ENCODE peak calls at places on chromosomes 3 and 15, in four cellular contexts. P is K562, A is GM12878, B is SK-N-SH. R is an unnamed sample.

GRCh38 chr3:156749244-156749643 is 74.9 kb downstream of the TIPARP start:
- DNase-seq in P (no peak), A (no peak), B (no peak), R (no peak)

GRCh38 chr3:150232992-150233451 is 175.1 kb upstream of the TSC22D2 start:
- DNase-seq in B (no peak), A (no peak), P (no peak), R (no peak)

GRCh38 chr3:23953523-23953922 is 8.4 kb downstream of the NR1D2 start:
- DNase-seq in A (no peak), P (peak), B (peak), R (no peak)

GRCh38 chr3:8968375-8968882 is 5.2 kb upstream of the RAD18 start:
- DNase-seq in P (no peak), B (no peak), A (no peak), R (no peak)

GRCh38 chr3:178140491-178140890 is 395.7 kb upstream of the KCNMB2 start:
- DNase-seq in A (no peak), P (no peak), B (no peak), R (peak)

GRCh38 chr3:188827593-188827992 is 344.2 kb upstream of the TPRG1 start:
- DNase-seq in B (no peak), P (no peak), A (no peak), R (no peak)

GRCh38 chr3:172210355-172210754 is 171.0 kb downstream of the FNDC3B start:
- DNase-seq in P (no peak), A (no peak), B (no peak), R (no peak)

GRCh38 chr15:66651198-66651597 is 50.8 kb upstream of the SMAD6 start:
- DNase-seq in B (no peak), P (no peak), A (no peak), R (no peak)

GRCh38 chr15:64634020-64634419 is 141.4 kb downstream of the RBPMS2 start:
- DNase-seq in B (no peak), P (no peak), A (peak), R (no peak)

GRCh38 chr3:177817746-177818145 is 620.5 kb upstream of the TBL1XR1 start:
- DNase-seq in B (no peak), A (no peak), P (no peak), R (no peak)

GRCh38 chr3:43866529-43867353 is 176.0 kb downstream of the ABHD5 start:
- DNase-seq in P (no peak), A (no peak), B (no peak), R (no peak)

GRCh38 chr3:43869491-43869890 is 178.8 kb downstream of the ABHD5 start:
- DNase-seq in B (no peak), P (no peak), A (no peak), R (no peak)

GRCh38 chr3:43865376-43865775 is 174.6 kb downstream of the ABHD5 start:
- DNase-seq in B (no peak), A (no peak), P (no peak), R (no peak)

GRCh38 chr3:43865887-43866528 is 175.3 kb downstream of the ABHD5 start:
- DNase-seq in A (no peak), B (no peak), P (no peak), R (no peak)

DNA sequence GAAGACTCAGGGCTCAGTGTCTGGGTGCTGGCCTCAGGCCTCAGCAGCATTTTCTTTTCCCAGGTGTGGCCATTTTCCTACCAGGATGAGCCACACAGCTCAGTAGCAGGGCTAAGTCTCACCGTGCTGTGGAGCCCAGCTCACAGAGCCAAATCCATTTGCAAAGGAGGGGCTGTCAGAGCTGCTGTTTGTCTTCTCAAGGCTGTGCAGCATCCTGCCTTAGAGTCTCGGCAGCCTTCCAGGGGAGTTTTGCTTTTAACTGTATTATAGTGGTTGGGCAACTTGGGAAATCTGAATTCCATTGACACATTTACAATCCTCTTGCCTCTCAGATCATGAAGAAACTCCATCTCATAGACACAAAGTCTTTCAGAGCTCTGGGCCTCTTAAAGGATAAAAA is 176.9 kb downstream of the ABHD5 start:
- DNase-seq in P (no peak), B (no peak), A (no peak), R (no peak)
- TF ChIP-seq JUND in P (no peak), B (no peak), A (no peak), R (no peak)

GRCh38 chr3:187291512-187292132 is at the start of gene MASP1:
- DNase-seq in P (no peak), B (no peak), A (no peak), R (no peak)
- TF ChIP-seq JUND in P (no peak), B (no peak), A (no peak), R (no peak)

GRCh38 chr3:153400641-153401040 is 238.6 kb downstream of the RAP2B start:
- DNase-seq in P (no peak), B (no peak), A (no peak), R (no peak)
- TF ChIP-seq JUND in P (no peak), B (no peak), A (no peak), R (no peak)

GRCh38 chr15:80916056-80916455 is 73.6 kb downstream of the MESD start:
- DNase-seq in B (no peak), P (no peak), A (no peak), R (no peak)

GRCh38 chr15:80911821-80912220 is 77.8 kb downstream of the MESD start:
- DNase-seq in B (no peak), A (no peak), P (no peak), R (no peak)

GRCh38 chr15:80915462-80915861 is 74.2 kb downstream of the MESD start:
- DNase-seq in B (no peak), A (no peak), P (peak), R (no peak)

GRCh38 chr15:80912673-80913072 is 76.9 kb downstream of the MESD start:
- DNase-seq in B (no peak), A (no peak), P (no peak), R (no peak)

DNA sequence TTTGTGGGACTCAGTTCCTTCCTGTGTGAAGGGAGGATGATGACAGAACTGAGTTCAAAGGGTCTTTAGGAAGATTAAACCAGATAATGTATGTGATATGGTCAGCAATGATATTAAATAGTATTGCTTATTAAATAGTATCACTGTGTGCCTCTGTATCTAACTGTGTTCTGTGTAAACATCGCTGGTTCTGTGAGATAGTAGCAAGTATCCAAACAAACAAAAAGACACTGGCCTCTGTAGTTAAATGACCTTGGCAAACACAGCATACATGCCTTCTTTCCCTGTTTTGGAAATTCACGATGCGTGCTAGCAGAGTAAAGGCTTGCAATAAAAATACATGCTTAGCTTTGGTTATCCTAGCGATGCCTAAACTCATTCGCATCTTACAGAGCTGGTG is 76.1 kb downstream of the MESD start:
- DNase-seq in P (no peak), B (no peak), A (no peak), R (no peak)
- TF ChIP-seq JUND in P (no peak), B (no peak), A (no peak), R (no peak)

DNA sequence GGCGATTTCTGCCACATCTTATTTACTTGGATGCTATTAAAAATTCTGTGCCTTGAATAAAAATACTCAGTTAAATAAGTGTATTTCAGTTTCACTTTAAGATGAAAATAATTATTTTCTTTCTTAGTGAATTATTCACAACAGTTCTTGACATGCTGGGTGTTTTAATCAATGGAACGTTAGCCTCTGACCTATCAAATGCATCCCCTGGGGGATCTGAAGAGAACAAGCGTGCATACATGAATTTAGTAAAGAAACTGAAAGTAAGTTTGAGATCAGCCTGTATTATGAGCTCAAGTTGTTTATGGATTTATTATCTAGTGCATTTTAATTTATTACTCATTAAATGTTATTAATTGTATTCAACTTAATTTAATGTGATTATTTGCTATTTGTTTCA is 597 bp downstream of the P2RY12 start:
- DNase-seq in A (no peak), B (no peak), P (no peak), R (no peak)
- TF ChIP-seq JUND in A (no peak), B (no peak), P (no peak), R (no peak)

GRCh38 chr15:100131321-100132224 is 210.2 kb downstream of the ADAMTS17 start:
- DNase-seq in B (no peak), A (no peak), P (peak), R (no peak)
- TF ChIP-seq JUND in B (no peak), A (no peak), P (no peak), R (no peak)

GRCh38 chr15:65641723-65642475 is 20.2 kb downstream of the SLC24A1 start:
- DNase-seq in P (no peak), A (no peak), B (peak), R (no peak)
- TF ChIP-seq JUND in P (no peak), A (no peak), B (no peak), R (no peak)

DNA sequence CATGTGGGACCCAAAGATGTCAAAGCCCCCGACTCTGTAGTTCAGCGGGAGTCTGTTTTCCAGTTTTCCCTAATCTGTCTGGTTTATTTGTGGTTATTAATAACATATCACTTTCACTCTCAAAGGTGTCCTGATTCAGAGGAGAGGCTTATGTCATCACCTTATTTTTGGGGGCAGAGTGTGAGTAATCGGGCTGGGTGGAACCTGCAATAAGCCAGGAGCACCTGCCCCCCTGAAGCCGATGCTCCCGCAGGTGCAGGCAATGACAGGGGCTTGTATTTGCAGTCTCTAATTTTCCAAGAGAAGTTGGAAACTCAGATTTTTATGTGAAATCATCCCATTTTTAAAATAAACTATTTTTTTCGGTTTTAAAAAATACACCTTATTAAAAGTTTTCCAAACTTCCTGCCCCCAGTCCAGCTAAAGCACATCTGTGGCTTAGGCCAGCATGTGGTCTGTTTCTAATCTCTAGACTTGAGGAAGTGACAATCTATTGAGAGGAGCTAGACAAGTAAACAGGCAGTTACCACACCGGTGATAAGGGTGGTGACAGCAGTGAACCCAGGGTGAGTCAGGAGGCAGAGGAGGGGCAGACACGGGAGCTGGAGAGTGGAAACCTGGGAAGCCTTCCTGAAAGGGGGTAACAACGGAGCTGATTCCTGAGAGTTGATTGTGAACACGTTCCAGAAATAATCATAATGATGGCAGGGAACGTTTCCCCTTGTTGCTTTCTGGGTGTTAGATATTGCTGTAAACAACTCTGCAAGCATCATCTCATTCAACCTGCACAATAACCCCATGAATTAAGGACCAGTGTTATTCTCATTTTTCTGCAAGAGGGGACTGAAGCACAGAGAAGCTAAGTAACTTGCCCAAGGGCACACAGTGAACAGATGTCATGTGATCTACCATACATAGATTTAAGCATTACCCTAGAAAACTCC is 37.3 kb downstream of the BHLHE40 start:
- DNase-seq in A (no peak), B (no peak), P (peak), R (no peak)
- TF ChIP-seq JUND in A (no peak), B (no peak), P (peak), R (no peak)

DNA sequence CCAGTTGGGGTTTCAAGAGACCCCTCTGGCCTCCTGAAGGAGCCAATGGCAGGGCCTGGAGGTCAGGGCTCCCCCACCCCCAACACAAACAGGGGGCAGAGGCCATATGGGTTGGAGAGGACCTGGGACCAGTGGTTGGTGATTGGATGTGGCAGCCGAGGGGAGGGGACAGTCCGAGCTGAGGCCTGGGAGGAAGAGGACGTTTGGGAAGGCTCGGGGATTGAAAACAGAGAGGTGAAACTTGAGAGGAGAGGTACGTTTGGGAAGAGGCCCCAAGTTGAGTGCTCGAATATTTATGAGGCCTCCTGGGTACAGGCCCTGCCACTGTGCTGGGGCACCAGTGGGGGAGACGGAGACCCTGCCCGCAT is 53.7 kb downstream of the DNAJB8 start:
- DNase-seq in A (no peak), P (peak), B (no peak), R (no peak)
- TF ChIP-seq JUND in A (no peak), P (no peak), B (no peak), R (no peak)

R was measured in T47D.